ENCODE peak calls at places on chromosomes 1 and 21, in six cellular contexts. J, N, O, H, L and U are unnamed samples.

GRCh38 chr1:58883037-58883887 is 99.4 kb upstream of the JUN start:
- DNase-seq in N (no peak), L (peak), H (peak), J (peak), O (peak), U (peak)

GRCh38 chr1:29736582-29737188 is 500.4 kb downstream of the PTPRU start:
- DNase-seq in O (peak), H (no peak), N (peak), L (peak), J (peak), U (peak)

GRCh38 chr1:186476306-186477040 is 15.6 kb upstream of the PDC start:
- DNase-seq in O (no peak), J (peak), L (no peak), N (no peak), H (no peak), U (no peak)

GRCh38 chr1:69551476-69552324 is 16.0 kb upstream of the LRRC7 start:
- DNase-seq in N (no peak), J (no peak), L (no peak), O (no peak), H (no peak), U (no peak)

GRCh38 chr1:239263821-239264220 is 122.5 kb upstream of the CHRM3 start:
- DNase-seq in J (no peak), H (no peak), L (no peak), O (no peak), N (no peak), U (no peak)

GRCh38 chr1:16978589-16979474 is 1.6 kb downstream of the MFAP2 start:
- DNase-seq in L (no peak), O (peak), J (peak), H (no peak), N (no peak), U (no peak)

GRCh38 chr1:54158071-54158470 is 5.3 kb upstream of the CDCP2 start:
- DNase-seq in H (no peak), L (peak), N (no peak), J (no peak), O (no peak), U (peak)

GRCh38 chr1:245932302-245932972 is 574.6 kb downstream of the SMYD3 start:
- DNase-seq in H (no peak), L (no peak), O (no peak), J (no peak), N (no peak), U (no peak)

GRCh38 chr21:43333301-43334062 is 93.4 kb downstream of the SIK1 start:
- DNase-seq in N (no peak), J (peak), L (peak), O (peak), H (no peak), U (peak)

GRCh38 chr1:10634428-10635384 is 160.0 kb downstream of the PEX14 start:
- DNase-seq in J (peak), H (no peak), O (no peak), N (no peak), L (peak), U (no peak)

GRCh38 chr1:7265771-7266371 is 480.6 kb downstream of the CAMTA1 start:
- DNase-seq in L (peak), H (peak), J (peak), O (no peak), N (no peak), U (no peak)

GRCh38 chr1:156644146-156644545 is 2.2 kb downstream of the BCAN start:
- DNase-seq in H (no peak), J (no peak), N (no peak), O (no peak), L (no peak), U (no peak)

GRCh38 chr1:52558941-52559340 is 6.0 kb upstream of the TUT4 start:
- DNase-seq in N (no peak), J (no peak), O (no peak), L (no peak), H (no peak), U (no peak)

GRCh38 chr1:39130297-39130696 is 74.2 kb upstream of the MACF1 start:
- DNase-seq in N (no peak), O (no peak), H (no peak), L (no peak), J (peak), U (no peak)

GRCh38 chr1:8962812-8963669 is 17.4 kb downstream of the CA6 start:
- DNase-seq in H (no peak), N (peak), O (no peak), J (peak), L (peak), U (peak)

GRCh38 chr1:58968360-58968952 is 184.6 kb upstream of the JUN start:
- DNase-seq in N (peak), O (peak), J (peak), L (no peak), H (peak), U (peak)

GRCh38 chr1:222240536-222241181 is 307.2 kb downstream of the HHIPL2 start:
- DNase-seq in N (no peak), L (peak), O (no peak), J (peak), H (no peak), U (no peak)

GRCh38 chr1:65949230-65949626 is 156.5 kb downstream of the PDE4B start:
- DNase-seq in L (no peak), N (no peak), J (peak), O (no peak), H (no peak), U (peak)

GRCh38 chr1:27554293-27554692 is 49.7 kb downstream of the AHDC1 start:
- DNase-seq in J (no peak), O (no peak), N (no peak), L (no peak), H (no peak), U (no peak)

GRCh38 chr1:27554777-27555699 is 48.9 kb downstream of the AHDC1 start:
- DNase-seq in O (peak), N (no peak), H (no peak), J (no peak), L (no peak), U (no peak)

GRCh38 chr1:27551953-27552312 is 52.0 kb downstream of the AHDC1 start:
- DNase-seq in L (no peak), J (no peak), O (no peak), N (no peak), H (no peak), U (peak)

GRCh38 chr1:27551170-27551952 is 52.6 kb downstream of the AHDC1 start:
- DNase-seq in J (peak), H (no peak), O (no peak), L (no peak), N (no peak), U (peak)

DNA sequence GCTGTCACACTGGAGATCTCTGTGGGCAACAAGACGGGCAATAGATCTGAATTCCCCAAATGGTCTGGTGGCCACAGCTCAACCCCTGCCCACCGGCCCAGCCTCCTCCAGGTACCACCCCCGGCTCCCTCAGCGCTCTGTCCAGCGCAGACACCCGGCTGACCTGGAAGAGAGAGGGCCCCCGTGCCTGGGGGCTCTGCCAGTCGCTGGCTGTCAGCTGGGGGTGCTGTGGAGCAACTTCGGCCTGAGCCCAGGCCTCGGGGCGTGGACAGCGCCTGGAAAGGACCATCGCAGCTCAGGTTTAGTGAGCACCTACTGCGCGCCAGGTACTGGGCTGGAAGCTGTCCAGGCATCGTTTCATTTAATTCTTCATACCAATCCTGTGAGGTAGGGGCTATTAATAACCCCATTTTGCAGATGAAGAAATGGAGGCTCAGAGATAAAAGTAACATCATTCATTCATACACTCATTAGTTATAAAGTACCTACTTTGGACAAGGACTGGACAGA is 51.0 kb downstream of the AHDC1 start:
- DNase-seq in H (no peak), J (no peak), N (no peak), O (no peak), L (no peak), U (no peak)
- TF ChIP-seq CTCF in H (no peak), J (no peak), N (peak), O (no peak), L (no peak), U (no peak)

DNA sequence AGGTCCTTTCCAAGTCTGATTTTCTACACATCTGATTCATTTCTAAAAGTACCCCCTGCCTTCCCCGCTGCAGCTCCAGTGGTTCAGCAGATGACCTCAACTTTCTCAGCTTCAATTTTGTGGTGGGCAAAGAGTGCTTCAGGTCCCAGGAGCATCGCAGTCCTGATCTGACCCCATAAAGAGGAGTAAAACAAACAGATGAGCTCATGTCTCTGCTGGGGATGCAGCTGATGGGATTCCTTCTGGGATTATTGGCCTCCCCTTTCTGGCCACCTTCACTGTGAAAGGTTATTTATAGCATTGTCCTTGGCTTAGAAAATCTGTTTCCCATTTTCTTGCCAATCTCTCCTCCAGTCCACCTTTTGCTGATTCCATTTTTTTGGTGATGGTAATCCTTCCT is 337.1 kb upstream of the PLXNA2 start:
- DNase-seq in J (no peak), O (no peak), H (no peak), L (no peak), N (no peak), U (no peak)
- TF ChIP-seq CTCF in J (no peak), O (no peak), H (no peak), L (no peak), N (no peak), U (no peak)

GRCh38 chr1:198157847-198158765 is 1.3 kb downstream of the NEK7 start:
- DNase-seq in L (peak), J (peak), H (no peak), N (peak), O (no peak), U (no peak)
- TF ChIP-seq CTCF in L (no peak), J (no peak), H (no peak), N (no peak), O (no peak), U (no peak)

GRCh38 chr1:228226956-228227791 is 19.3 kb downstream of the OBSCN start:
- DNase-seq in N (peak), H (no peak), L (no peak), J (peak), O (no peak), U (no peak)
- TF ChIP-seq CTCF in N (peak), H (peak), L (no peak), J (no peak), O (no peak), U (no peak)